ENCODE peak calls at places on chromosomes 12 and 14, in seven cellular contexts. N is Right ventricle myocardium superior; E is anterior cingulate cortex; P is left cardiac atrium; U is NCI-H226; Z is NCI-H510A treated with DMSO at 0.1 percent for 48 hours; F is stimulated activated naive CD8-positive, alpha-beta T cell treated with anti-CD3 and anti-CD28 coated beads, Interleukin-15, amount 100 ng/mL, for 72 hours. X is an unnamed sample.

GRCh38 chr12:47717443-47718193 is 7.7 kb downstream of the ENDOU start:
- DNase-seq in N (peak), E (peak), P (peak), U (peak), Z (peak), F (peak), X (peak)

GRCh38 chr14:95301527-95302187 is 18.1 kb downstream of the CLMN start:
- DNase-seq in N (no peak), E (no peak), P (no peak), U (no peak), Z (no peak), F (no peak), X (no peak)

GRCh38 chr12:52243264-52243773 is 10.3 kb downstream of the KRT7 start:
- DNase-seq in N (no peak), E (no peak), P (no peak), U (no peak), Z (peak), F (no peak), X (peak)

GRCh38 chr12:76552343-76552938 is 7.1 kb downstream of the OSBPL8 start:
- DNase-seq in N (no peak), E (no peak), P (no peak), U (peak), Z (no peak), F (no peak), X (no peak)

GRCh38 chr14:100536721-100537700 is 50.2 kb downstream of the BEGAIN start:
- DNase-seq in N (peak), E (no peak), P (peak), U (no peak), Z (no peak), F (peak), X (peak)

GRCh38 chr12:219891-220352 is 6.0 kb upstream of the SLC6A12 start:
- DNase-seq in N (peak), E (peak), P (peak), U (peak), Z (no peak), F (peak), X (peak)

GRCh38 chr14:68619805-68620574 is 172.9 kb downstream of the ZFP36L1 start:
- DNase-seq in N (peak), E (no peak), P (peak), U (peak), Z (no peak), F (no peak), X (no peak)

GRCh38 chr12:132190834-132191500 is 46.7 kb downstream of the NOC4L start:
- DNase-seq in N (no peak), E (no peak), P (no peak), U (no peak), Z (no peak), F (no peak), X (no peak)

GRCh38 chr12:42468853-42469252 is 120.7 kb downstream of the PRICKLE1 start:
- DNase-seq in N (no peak), E (no peak), P (no peak), U (peak), Z (no peak), F (no peak), X (no peak)

GRCh38 chr12:115691123-115691522 is 586.4 kb downstream of the MED13L start:
- DNase-seq in N (no peak), E (no peak), P (no peak), U (no peak), Z (peak), F (no peak), X (no peak)

X was measured in spleen.